ENCODE peak calls at places on chromosomes 13 and 19, in four cellular contexts. T is WTC11, G is HEK293T, L is K562. F is an unnamed sample.

GRCh38 chr13:66375756-66376155 is 854.4 kb downstream of the PCDH9 start:
- DNase-seq in T (no peak), G (no peak), L (no peak), F (no peak)

GRCh38 chr13:98743377-98743776 is 9.1 kb downstream of the SLC15A1 start:
- DNase-seq in T (no peak), G (no peak), L (no peak), F (no peak)

GRCh38 chr13:106083620-106084350 is 451.7 kb downstream of the EFNB2 start:
- DNase-seq in T (peak; percentile 54), G (no peak), L (no peak), F (peak; percentile 6)

GRCh38 chr19:53136432-53136831 is 3.7 kb upstream of the ZNF415 start:
- DNase-seq in T (no peak), G (no peak), L (no peak), F (no peak)

GRCh38 chr19:34124828-34125227 is 47.5 kb upstream of the LSM14A start:
- DNase-seq in T (no peak), G (no peak), L (no peak), F (peak; percentile 24)

GRCh38 chr13:89550842-89551422 is 1796.6 kb upstream of the MIR17HG start:
- DNase-seq in T (no peak), G (no peak), L (no peak), F (no peak)

GRCh38 chr19:10007811-10008211 is 2.5 kb downstream of the COL5A3 start:
- DNase-seq in T (no peak), G (no peak), L (no peak), F (no peak)

GRCh38 chr13:108215428-108215827 is at the start of gene LIG4:
- DNase-seq in T (peak; percentile 94), G (peak; percentile 65), L (peak; percentile 78), F (peak; percentile 79)

GRCh38 chr13:32409561-32410440 is 18.1 kb downstream of the N4BP2L1 start:
- DNase-seq in T (peak; percentile 70), G (peak; percentile 27), L (no peak), F (no peak)

GRCh38 chr13:32824671-32825070 is 191.6 kb upstream of the KL start:
- DNase-seq in T (no peak), G (no peak), L (no peak), F (no peak)

GRCh38 chr13:98406475-98406874 is 170.4 kb downstream of the STK24 start:
- DNase-seq in T (no peak), G (no peak), L (no peak), F (no peak)

GRCh38 chr19:11505032-11505503 is 571 bp downstream of the ZNF653 start:
- DNase-seq in T (peak; percentile 100), G (peak; percentile 95), L (peak; percentile 98), F (peak; percentile 91)

GRCh38 chr19:41249707-41250423 is 14.3 kb upstream of the HNRNPUL1 start:
- DNase-seq in T (peak; percentile 48), G (no peak), L (no peak), F (no peak)

GRCh38 chr19:28426110-28426901 is 786.6 kb downstream of the UQCRFS1 start:
- DNase-seq in T (no peak), G (no peak), L (no peak), F (no peak)

GRCh38 chr19:16025108-16026101 is 50.9 kb upstream of the TPM4 start:
- DNase-seq in T (peak; percentile 67), G (peak; percentile 48), L (peak; percentile 53), F (peak; percentile 61)

GRCh38 chr13:114147803-114148520 is 15.5 kb upstream of the RASA3 start:
- DNase-seq in T (no peak), G (no peak), L (no peak), F (no peak)

GRCh38 chr13:26785845-26786630 is 25.5 kb upstream of the GPR12 start:
- DNase-seq in T (peak; percentile 41), G (no peak), L (no peak), F (no peak)

GRCh38 chr13:91520952-91521351 is 122.5 kb downstream of the GPC5 start:
- DNase-seq in T (no peak), G (no peak), L (no peak), F (no peak)

GRCh38 chr19:46821512-46822359 is 28.9 kb downstream of the AP2S1 start:
- DNase-seq in T (peak; percentile 26), G (no peak), L (no peak), F (no peak)

GRCh38 chr13:92175330-92175729 is 776.9 kb downstream of the GPC5 start:
- DNase-seq in T (peak; percentile 17), G (peak; percentile 72), L (no peak), F (peak; percentile 27)

GRCh38 chr19:44341794-44342193 is 14.7 kb downstream of the ZNF112 start:
- DNase-seq in T (no peak), G (no peak), L (no peak), F (no peak)

GRCh38 chr13:42474954-42475353 is 99.0 kb upstream of the TNFSF11 start:
- DNase-seq in T (no peak), G (no peak), L (no peak), F (no peak)

GRCh38 chr13:30334663-30335386 is 27.5 kb upstream of the KATNAL1 start:
- DNase-seq in T (peak; percentile 25), G (peak; percentile 68), L (peak; percentile 43), F (peak; percentile 80)

GRCh38 chr19:32336259-32337111 is 8.9 kb upstream of the ZNF507 start:
- DNase-seq in T (no peak), G (no peak), L (no peak), F (peak; percentile 85)
- TF ChIP-seq ELF4 in T (no peak), G (no peak), L (no peak), F (no peak)

GRCh38 chr19:19835560-19836038 is 14.0 kb upstream of the ZNF506 start:
- DNase-seq in T (no peak), G (no peak), L (no peak), F (no peak)
- TF ChIP-seq ELF4 in T (no peak), G (no peak), L (no peak), F (no peak)

GRCh38 chr13:24307211-24308067 is 1.9 kb upstream of the C1QTNF9 start:
- DNase-seq in T (no peak), G (no peak), L (no peak), F (peak; percentile 17)
- TF ChIP-seq ELF4 in T (no peak), G (no peak), L (no peak), F (no peak)

DNA sequence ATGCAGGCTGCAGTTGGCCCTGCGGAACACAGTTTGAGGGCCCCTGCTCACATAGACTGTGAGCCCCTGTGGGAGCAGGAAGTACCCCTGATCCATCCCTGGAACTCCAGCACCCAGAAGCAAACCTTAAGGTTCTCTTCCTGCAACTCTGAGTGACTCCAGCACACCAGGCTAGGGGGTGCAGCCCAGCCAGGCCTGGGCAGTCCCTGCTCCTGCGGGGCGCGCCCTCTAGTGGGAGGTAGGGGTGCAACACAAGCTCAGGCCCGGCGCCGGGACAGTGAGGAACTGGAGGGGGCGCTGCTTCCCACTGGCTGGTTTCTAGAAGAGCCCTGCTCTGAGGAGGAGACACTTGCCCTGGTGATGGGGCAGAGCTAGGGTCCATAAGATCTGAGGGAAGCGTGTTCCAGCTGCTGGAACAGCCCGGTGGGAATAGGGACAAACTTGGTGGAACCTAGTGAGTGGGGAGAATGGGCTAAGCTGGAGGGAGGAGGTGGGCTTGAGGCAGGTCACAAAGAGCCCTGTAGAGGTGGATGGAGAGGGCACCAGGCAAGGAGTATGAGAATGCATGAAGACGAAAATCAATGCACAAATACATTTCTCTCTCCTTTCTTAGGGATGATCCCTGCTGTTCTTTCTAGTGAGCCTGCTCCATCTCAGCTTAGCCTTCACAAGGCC is 5.0 kb downstream of the ZSCAN5A start:
- DNase-seq in T (peak; percentile 91), G (peak; percentile 62), L (peak; percentile 80), F (peak; percentile 39)
- TF ChIP-seq ELF4 in T (no peak), G (no peak), L (no peak), F (no peak)